ENCODE peak calls at places on chromosomes 4 and X, in four cellular contexts. M, A, I and L are unnamed samples.

GRCh38 chr4:95505149-95505548 is 43.6 kb downstream of the UNC5C start:
- DNase-seq in M (no peak), A (no peak), I (no peak), L (no peak)

GRCh38 chrX:139890991-139891700 is 41.7 kb downstream of the ATP11C start:
- DNase-seq in M (no peak), A (no peak), I (peak), L (no peak)

GRCh38 chr4:6470502-6471302 is 1.7 kb downstream of the PPP2R2C start:
- DNase-seq in M (peak), A (no peak), I (peak), L (no peak)

GRCh38 chr4:36386691-36387090 is 105.3 kb downstream of the DTHD1 start:
- DNase-seq in M (no peak), A (no peak), I (no peak), L (no peak)

GRCh38 chr4:84673475-84674230 is 90.7 kb downstream of the CDS1 start:
- DNase-seq in M (no peak), A (no peak), I (peak), L (no peak)

GRCh38 chr4:30258949-30259348 is 461.2 kb upstream of the PCDH7 start:
- DNase-seq in M (no peak), A (no peak), I (peak), L (no peak)

GRCh38 chr4:155371432-155372043 is 5.2 kb downstream of the MAP9 start:
- DNase-seq in M (peak), A (no peak), I (peak), L (no peak)

GRCh38 chrX:31279359-31279758 is 207.5 kb upstream of the FTHL17 start:
- DNase-seq in M (no peak), A (peak), I (peak), L (no peak)

GRCh38 chr4:10853196-10853595 is 168.6 kb upstream of the CLNK start:
- DNase-seq in M (no peak), A (no peak), I (no peak), L (no peak)

GRCh38 chr4:40992472-40993298 is 221.7 kb downstream of the APBB2 start:
- DNase-seq in M (no peak), A (no peak), I (peak), L (no peak)

GRCh38 chr4:82463221-82463620 is 32.8 kb downstream of the ENOPH1 start:
- DNase-seq in M (no peak), A (no peak), I (no peak), L (no peak)

GRCh38 chr4:82458729-82459128 is 28.3 kb downstream of the ENOPH1 start:
- DNase-seq in M (no peak), A (no peak), I (no peak), L (no peak)

GRCh38 chr4:82462415-82462831 is 32.0 kb downstream of the ENOPH1 start:
- DNase-seq in M (peak), A (peak), I (peak), L (peak)

GRCh38 chr4:82457266-82457665 is 26.9 kb downstream of the ENOPH1 start:
- DNase-seq in M (no peak), A (no peak), I (no peak), L (no peak)

DNA sequence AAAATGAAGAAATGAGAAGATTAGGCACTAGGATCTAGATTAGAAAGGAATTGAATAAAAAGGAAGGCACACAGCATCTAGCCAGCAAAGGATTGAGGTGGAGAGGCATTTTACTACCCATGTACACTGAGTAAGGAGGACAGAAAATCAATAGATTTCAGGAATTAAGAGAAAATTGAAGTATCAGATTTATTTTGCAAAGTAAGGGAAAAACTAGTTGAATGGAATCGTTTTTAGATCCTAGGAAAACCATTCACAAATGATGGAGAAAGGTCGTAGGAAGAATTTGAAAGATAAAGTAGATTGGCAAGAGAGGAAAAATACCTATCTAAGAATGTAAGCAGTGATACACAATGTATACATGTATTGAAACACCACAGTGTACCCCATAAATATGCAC is 31.3 kb downstream of the ENOPH1 start:
- DNase-seq in M (no peak), A (no peak), I (no peak), L (no peak)
- H3K4me2 ChIP-seq in M (no peak), A (no peak), I (no peak), L (no peak)

GRCh38 chrX:12867746-12868145 is 874 bp downstream of the TLR7 start:
- DNase-seq in M (no peak), A (no peak), I (no peak), L (no peak)
- TF ChIP-seq CTCF in M (no peak), A (no peak), I (no peak), L (no peak)

GRCh38 chrX:154649864-154650510 is 3.4 kb downstream of the CTAG2 start:
- DNase-seq in M (no peak), A (no peak), I (no peak), L (no peak)

GRCh38 chrX:154653048-154653401 is 354 bp downstream of the CTAG2 start:
- DNase-seq in M (no peak), A (no peak), I (no peak), L (no peak)

GRCh38 chrX:154652311-154653047 is 900 bp downstream of the CTAG2 start:
- DNase-seq in M (no peak), A (no peak), I (no peak), L (no peak)

GRCh38 chrX:154654372-154654771 is 993 bp upstream of the CTAG2 start:
- DNase-seq in M (no peak), A (no peak), I (no peak), L (no peak)

DNA sequence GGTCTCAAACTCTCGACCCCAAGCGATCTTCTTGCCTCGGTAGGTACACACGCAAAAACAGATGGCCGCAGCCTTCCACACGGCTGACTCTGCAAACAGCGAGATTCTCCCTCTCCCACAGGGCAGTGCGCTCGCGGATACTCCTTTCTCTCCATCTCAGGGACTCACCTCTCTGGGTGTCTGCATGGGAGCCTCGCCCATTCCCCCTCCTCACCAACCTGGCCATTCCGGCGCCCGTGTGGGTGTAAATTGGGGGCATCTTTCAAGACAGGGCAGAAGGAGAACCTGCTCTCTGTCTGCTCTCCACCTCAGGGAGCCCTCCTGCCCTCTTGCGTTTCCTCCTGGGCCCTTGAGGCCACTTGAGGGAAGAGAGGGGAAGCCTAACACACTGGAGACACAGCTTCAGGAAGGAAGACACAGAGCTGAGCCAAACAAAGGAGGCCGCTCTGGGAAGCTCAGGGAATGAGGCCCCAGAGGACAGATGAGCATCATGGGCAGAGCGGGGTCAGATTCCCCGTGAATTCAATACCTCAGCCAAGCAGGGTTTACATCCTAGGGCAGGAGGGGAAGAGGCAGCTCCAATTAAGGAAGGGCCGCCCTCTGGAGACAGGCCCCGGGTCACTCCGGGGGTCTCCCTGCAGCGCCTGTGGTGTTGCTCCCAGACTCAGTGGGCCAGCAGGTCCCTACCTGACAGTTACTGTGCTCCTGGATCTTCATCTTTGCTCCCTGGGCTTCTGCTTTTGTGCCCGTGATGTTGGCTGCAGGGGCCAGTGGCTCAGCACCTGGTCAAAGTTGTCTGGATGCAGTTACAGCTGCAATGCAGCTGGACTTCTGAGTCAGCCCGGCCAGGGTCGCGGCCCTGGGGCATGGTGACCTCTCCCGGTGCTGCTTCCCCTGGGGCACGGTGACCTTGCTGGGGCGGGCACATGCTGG is 4.2 kb downstream of the CTAG2 start:
- DNase-seq in M (no peak), A (no peak), I (no peak), L (no peak)
- H3K9ac ChIP-seq in M (no peak), A (no peak), I (no peak), L (no peak)

DNA sequence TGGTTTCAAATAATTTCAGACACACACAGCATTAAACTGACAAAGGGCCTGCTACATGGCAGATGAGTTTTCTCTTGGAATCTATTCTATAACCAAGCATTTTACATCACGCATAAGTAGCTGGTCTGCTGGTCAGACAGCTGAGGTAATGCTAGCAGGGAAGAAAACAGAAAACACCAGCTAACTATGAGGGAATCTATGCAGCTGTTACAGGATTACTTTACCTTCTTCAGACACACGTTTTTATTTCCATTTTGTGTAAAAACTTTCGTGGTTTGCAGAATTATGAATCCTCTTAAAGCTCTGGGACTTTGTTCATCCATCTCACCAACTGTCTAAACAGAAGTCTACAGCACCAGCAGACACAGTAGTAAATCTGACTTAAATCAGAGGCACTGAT is 42.0 kb downstream of the MFAP3L start:
- DNase-seq in M (no peak), A (no peak), I (no peak), L (no peak)
- H3K4me2 ChIP-seq in M (no peak), A (no peak), I (no peak), L (no peak)